ENCODE peak calls at places on chromosomes 6 and 20, in four cellular contexts. C is kidney, T is NT2/D1, Z is DND-41. X is an unnamed sample.

GRCh38 chr20:33539129-33539528 is 49.2 kb downstream of the CBFA2T2 start:
- DNase-seq in Z (no peak), C (no peak), T (no peak), X (no peak)

GRCh38 chr6:134520181-134521115 is 202.5 kb upstream of the SGK1 start:
- DNase-seq in T (no peak), Z (no peak), C (no peak), X (no peak)

GRCh38 chr6:14074723-14075503 is 42.7 kb upstream of the CD83 start:
- DNase-seq in Z (peak; percentile 28), T (no peak), C (no peak), X (no peak)

GRCh38 chr20:34190679-34191090 is 50.5 kb upstream of the ASIP start:
- DNase-seq in Z (peak; percentile 58), T (peak; percentile 92), C (no peak), X (peak; percentile 49)

GRCh38 chr20:10619427-10619826 is 54.4 kb downstream of the JAG1 start:
- DNase-seq in Z (no peak), T (no peak), C (no peak), X (no peak)

GRCh38 chr20:12047838-12048432 is 130.2 kb downstream of the BTBD3 start:
- DNase-seq in Z (no peak), T (no peak), C (no peak), X (no peak)

GRCh38 chr6:75632247-75632646 is 30.6 kb downstream of the SENP6 start:
- DNase-seq in Z (no peak), C (no peak), T (no peak), X (no peak)

GRCh38 chr20:57964011-57964862 is 254.4 kb upstream of the PMEPA1 start:
- DNase-seq in C (no peak), T (no peak), Z (no peak), X (no peak)

GRCh38 chr20:17570347-17571152 is 675 bp downstream of the DSTN start:
- DNase-seq in C (no peak), Z (peak; percentile 31), T (peak; percentile 23), X (peak; percentile 73)

GRCh38 chr6:86942761-86943526 is 5.6 kb downstream of the HTR1E start:
- DNase-seq in C (no peak), T (peak; percentile 2), Z (no peak), X (no peak)

GRCh38 chr20:15834857-15835256 is 738.4 kb downstream of the KIF16B start:
- DNase-seq in Z (no peak), C (no peak), T (no peak), X (no peak)

GRCh38 chr6:3794092-3794491 is 42.6 kb upstream of the PXDC1 start:
- DNase-seq in T (no peak), C (no peak), Z (no peak), X (no peak)

GRCh38 chr6:135054238-135054574 is 416 bp downstream of the HBS1L start:
- DNase-seq in T (peak; percentile 6), C (no peak), Z (no peak), X (no peak)

GRCh38 chr6:159098636-159099106 is 53.9 kb upstream of the TAGAP start:
- DNase-seq in T (no peak), C (peak; percentile 80), Z (no peak), X (peak; percentile 18)

GRCh38 chr6:38021571-38021970 is 202.0 kb downstream of the ZFAND3 start:
- DNase-seq in C (no peak), T (no peak), Z (no peak), X (no peak)

GRCh38 chr6:5191222-5191621 is 69.5 kb downstream of the LYRM4 start:
- DNase-seq in C (no peak), T (no peak), Z (no peak), X (no peak)

GRCh38 chr20:44746367-44747165 is 901 bp downstream of the KCNK15 start:
- DNase-seq in C (peak; percentile 82), T (no peak), Z (no peak), X (no peak)

GRCh38 chr6:67639161-67639560 is 995.9 kb upstream of the ADGRB3 start:
- DNase-seq in T (no peak), C (no peak), Z (no peak), X (no peak)

GRCh38 chr20:4120921-4121321 is 105.6 kb upstream of the RNF24 start:
- DNase-seq in C (no peak), Z (no peak), T (no peak), X (no peak)

GRCh38 chr6:106163446-106163965 is 77.4 kb downstream of the PRDM1 start:
- DNase-seq in T (no peak), C (no peak), Z (peak; percentile 57), X (peak; percentile 27)

GRCh38 chr6:100463685-100464161 is 998 bp downstream of the SIM1 start:
- DNase-seq in Z (no peak), T (no peak), C (no peak), X (no peak)

GRCh38 chr20:11108102-11108842 is 434.5 kb upstream of the JAG1 start:
- DNase-seq in Z (no peak), T (no peak), C (no peak), X (no peak)

GRCh38 chr6:4169028-4169789 is 33.8 kb upstream of the ECI2 start:
- DNase-seq in C (no peak), Z (no peak), T (peak; percentile 62), X (no peak)

GRCh38 chr6:46203388-46203787 is 32.6 kb upstream of the ENPP5 start:
- DNase-seq in C (no peak), T (no peak), Z (no peak), X (no peak)

GRCh38 chr6:124149646-124150045 is 346.0 kb downstream of the NKAIN2 start:
- DNase-seq in Z (no peak), T (no peak), C (no peak), X (no peak)

GRCh38 chr6:2396292-2396691 is 150.9 kb upstream of the GMDS start:
- DNase-seq in Z (no peak), C (no peak), T (no peak), X (no peak)

GRCh38 chr20:47353697-47354387 is 2.7 kb downstream of the ZMYND8 start:
- DNase-seq in Z (no peak), C (no peak), T (no peak), X (no peak)

GRCh38 chr20:47350691-47351545 is 5.6 kb downstream of the ZMYND8 start:
- DNase-seq in Z (no peak), T (no peak), C (no peak), X (no peak)

GRCh38 chr20:47353224-47353696 is 3.2 kb downstream of the ZMYND8 start:
- DNase-seq in Z (no peak), T (no peak), C (no peak), X (no peak)

GRCh38 chr20:47351643-47352331 is 4.7 kb downstream of the ZMYND8 start:
- DNase-seq in C (no peak), Z (no peak), T (no peak), X (no peak)

DNA sequence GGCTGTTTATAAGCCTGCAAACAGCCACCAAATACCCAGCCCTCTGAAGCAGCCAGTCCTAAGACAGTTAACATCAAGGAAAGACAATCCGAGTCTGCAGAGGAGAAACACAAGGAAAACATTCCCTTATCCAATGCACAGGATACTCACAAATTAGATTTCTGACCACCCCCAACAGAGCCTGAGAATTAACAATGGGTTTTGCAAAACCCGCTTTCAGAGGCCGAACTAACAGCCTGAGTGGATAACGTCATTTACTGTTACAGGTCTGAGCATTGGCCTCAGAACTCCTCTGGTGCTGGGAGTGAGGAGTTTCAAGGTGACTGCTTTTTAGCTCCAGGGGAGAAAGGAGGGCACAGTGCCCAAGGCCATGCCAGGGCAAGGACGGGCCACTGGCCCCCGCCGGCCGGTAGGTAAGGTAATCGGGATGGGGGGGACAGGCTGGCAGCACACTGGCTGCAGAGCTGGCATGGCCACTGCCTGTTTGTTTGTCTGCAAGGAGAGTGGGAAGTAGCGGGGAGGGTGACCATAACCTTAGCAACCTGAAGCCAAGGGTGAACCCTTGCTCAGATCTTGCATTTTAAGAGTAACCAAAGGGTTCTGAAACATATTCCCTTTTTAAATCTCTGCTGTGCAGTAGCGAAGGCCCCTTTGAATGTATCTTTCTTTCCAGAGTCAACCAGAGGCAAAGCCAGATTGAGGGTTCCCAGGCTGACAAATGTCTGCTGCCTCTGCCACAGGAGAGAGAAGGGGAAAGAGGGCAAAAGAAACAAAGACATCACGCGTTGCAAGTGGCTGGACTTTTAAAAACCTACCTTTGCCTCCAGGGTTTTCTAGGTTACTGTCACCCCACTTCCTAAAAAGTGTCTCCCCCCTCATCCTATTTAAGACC is 3.9 kb downstream of the ZMYND8 start:
- DNase-seq in T (no peak), Z (no peak), C (peak; percentile 88), X (peak; percentile 38)
- H3K4me3 ChIP-seq in T (no peak overlapping the region), Z (no peak overlapping the region), C (peak overlapping the region; percentile 33), X (peak overlapping the region; percentile 8)

GRCh38 chr6:25053875-25054371 is 118.2 kb upstream of the RIPOR2 start:
- DNase-seq in T (no peak), C (no peak), Z (no peak), X (no peak)

GRCh38 chr6:25056130-25056529 is 120.4 kb upstream of the RIPOR2 start:
- DNase-seq in T (no peak), C (no peak), Z (peak; percentile 90), X (peak; percentile 23)

GRCh38 chr6:25057121-25057520 is 121.4 kb upstream of the RIPOR2 start:
- DNase-seq in T (no peak), C (no peak), Z (no peak), X (no peak)

GRCh38 chr6:25052181-25052580 is 116.4 kb upstream of the RIPOR2 start:
- DNase-seq in T (no peak), Z (no peak), C (no peak), X (no peak)

GRCh38 chr6:25054469-25054868 is 118.7 kb upstream of the RIPOR2 start:
- DNase-seq in T (no peak), C (no peak), Z (no peak), X (no peak)
- H3K9ac ChIP-seq in T (no peak overlapping the region), C (no peak overlapping the region), Z (no peak overlapping the region), X (no peak overlapping the region)

GRCh38 chr6:108165714-108166663 is at the start of gene NR2E1:
- DNase-seq in C (no peak), T (no peak), Z (no peak), X (no peak)
- H3K4me3 ChIP-seq in C (no peak within 1 kb of the TSS), T (peak within 1 kb of the TSS; percentile 31), Z (no peak within 1 kb of the TSS), X (no peak within 1 kb of the TSS)

GRCh38 chr6:151408858-151409257 is 17.5 kb upstream of the ZBTB2 start:
- DNase-seq in C (no peak), T (no peak), Z (no peak), X (no peak)

GRCh38 chr6:151402228-151402627 is 10.9 kb upstream of the ZBTB2 start:
- DNase-seq in C (no peak), Z (no peak), T (no peak), X (no peak)

GRCh38 chr6:151400473-151400872 is 9.1 kb upstream of the ZBTB2 start:
- DNase-seq in C (no peak), Z (no peak), T (no peak), X (no peak)

GRCh38 chr6:151399679-151400078 is 8.3 kb upstream of the ZBTB2 start:
- DNase-seq in T (no peak), Z (no peak), C (no peak), X (no peak)

DNA sequence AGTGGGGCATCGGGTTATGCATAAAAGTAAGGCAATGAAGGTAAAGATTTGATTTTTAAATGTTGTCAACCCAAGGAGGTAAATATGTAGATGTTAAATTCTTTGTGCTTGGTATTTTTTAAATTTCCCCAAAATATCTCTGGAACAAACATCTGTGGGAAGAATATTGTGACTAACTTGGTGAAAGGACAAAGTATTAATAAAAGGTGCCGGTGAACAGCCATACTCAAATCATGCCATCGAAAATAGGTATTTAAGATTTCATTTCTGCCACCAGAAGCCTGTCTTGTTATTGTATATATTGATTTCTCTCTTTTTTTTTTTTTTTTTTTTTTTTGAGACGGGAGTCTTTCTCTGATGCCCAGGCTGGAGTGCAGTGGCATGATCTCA is 12.6 kb upstream of the ZBTB2 start:
- DNase-seq in T (no peak), Z (no peak), C (no peak), X (no peak)
- H3K9ac ChIP-seq in T (no peak overlapping the region), Z (no peak overlapping the region), C (no peak overlapping the region), X (no peak overlapping the region)

X was measured in colonic mucosa.